ENCODE peak calls at places on chromosome 10, in four cellular contexts. C is GM12878, X is endodermal cell, Q is left ventricle myocardium inferior. O is an unnamed sample.

GRCh38 chr10:5951167-5951711 is 26.1 kb downstream of the IL15RA start:
- DNase-seq in C (no peak), X (peak), Q (peak), O (no peak)

GRCh38 chr10:129754211-129755050 is 209.6 kb downstream of the EBF3 start:
- DNase-seq in C (no peak), X (peak), Q (no peak), O (no peak)

GRCh38 chr10:23158370-23158769 is 33.7 kb upstream of the PTF1A start:
- DNase-seq in C (no peak), X (peak), Q (no peak), O (peak)

GRCh38 chr10:971613-972012 is 16.6 kb upstream of the GTPBP4 start:
- DNase-seq in C (no peak), X (peak), Q (no peak), O (no peak)

GRCh38 chr10:4003348-4003973 is 218.5 kb upstream of the KLF6 start:
- DNase-seq in C (peak), X (no peak), Q (no peak), O (no peak)

GRCh38 chr10:44743539-44743938 is 167.6 kb upstream of the TMEM72 start:
- DNase-seq in C (no peak), X (no peak), Q (no peak), O (no peak)

GRCh38 chr10:57692255-57692980 is 575.3 kb downstream of the IPMK start:
- DNase-seq in C (no peak), X (no peak), Q (no peak), O (no peak)

GRCh38 chr10:104518891-104519290 is 122.2 kb upstream of the SORCS3 start:
- DNase-seq in C (no peak), X (no peak), Q (no peak), O (no peak)

GRCh38 chr10:90592903-90593302 is 264.9 kb downstream of the HTR7 start:
- DNase-seq in C (peak), X (peak), Q (peak), O (peak)

GRCh38 chr10:47348138-47348651 is at the start of gene RBP3:
- DNase-seq in C (no peak), X (no peak), Q (no peak), O (no peak)

GRCh38 chr10:88232029-88232895 is 350.9 kb downstream of the RNLS start:
- DNase-seq in C (no peak), X (no peak), Q (peak), O (no peak)

GRCh38 chr10:14761372-14761771 is 13.3 kb downstream of the FAM107B start:
- DNase-seq in C (no peak), X (no peak), Q (no peak), O (no peak)

GRCh38 chr10:93550634-93551033 is 15.8 kb upstream of the FFAR4 start:
- DNase-seq in C (no peak), X (peak), Q (no peak), O (no peak)

GRCh38 chr10:43969506-43969905 is 320.8 kb upstream of the ZNF32 start:
- DNase-seq in C (no peak), X (peak), Q (no peak), O (no peak)

GRCh38 chr10:119469325-119469707 is 73.2 kb downstream of the RGS10 start:
- DNase-seq in C (no peak), X (no peak), Q (no peak), O (no peak)

GRCh38 chr10:14185501-14186045 is 145.2 kb downstream of the FRMD4A start:
- DNase-seq in C (peak), X (peak), Q (no peak), O (peak)

DNA sequence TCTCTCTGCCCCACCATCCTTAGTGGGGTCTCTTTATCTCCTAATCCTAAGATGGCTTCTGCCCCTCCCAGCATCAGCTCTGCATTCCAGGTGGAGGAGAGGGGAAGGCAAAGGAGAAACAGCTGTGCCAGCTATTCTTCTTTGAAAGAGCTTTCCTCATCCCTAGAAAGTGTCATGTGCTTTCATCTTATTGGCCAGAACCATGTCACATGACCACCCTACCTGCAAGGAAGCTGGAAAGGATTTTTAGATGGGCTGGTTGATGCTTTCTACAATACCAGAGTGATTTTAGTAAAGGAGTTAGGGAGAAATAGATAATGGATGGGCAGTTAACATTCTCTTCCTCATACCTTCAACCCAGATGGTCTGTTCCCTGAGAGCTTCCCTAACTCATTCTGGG is 141.1 kb downstream of the INSYN2A start:
- DNase-seq in C (no peak), X (no peak), Q (no peak), O (no peak)
- H3K4me3 ChIP-seq in C (no peak), X (no peak), Q (no peak), O (no peak)

GRCh38 chr10:133361227-133361626 is 3.4 kb upstream of the FUOM start:
- DNase-seq in C (no peak), X (no peak), Q (no peak), O (no peak)
- H3K4me3 ChIP-seq in C (peak), X (no peak), Q (no peak), O (no peak)

GRCh38 chr10:116133641-116134040 is 139.4 kb downstream of the GFRA1 start:
- DNase-seq in C (no peak), X (peak), Q (no peak), O (no peak)

GRCh38 chr10:116127296-116127695 is 145.7 kb downstream of the GFRA1 start:
- DNase-seq in C (no peak), X (no peak), Q (no peak), O (no peak)

GRCh38 chr10:116134316-116134715 is 138.7 kb downstream of the GFRA1 start:
- DNase-seq in C (no peak), X (no peak), Q (no peak), O (no peak)

GRCh38 chr10:116130006-116130405 is 143.0 kb downstream of the GFRA1 start:
- DNase-seq in C (no peak), X (no peak), Q (no peak), O (no peak)

DNA sequence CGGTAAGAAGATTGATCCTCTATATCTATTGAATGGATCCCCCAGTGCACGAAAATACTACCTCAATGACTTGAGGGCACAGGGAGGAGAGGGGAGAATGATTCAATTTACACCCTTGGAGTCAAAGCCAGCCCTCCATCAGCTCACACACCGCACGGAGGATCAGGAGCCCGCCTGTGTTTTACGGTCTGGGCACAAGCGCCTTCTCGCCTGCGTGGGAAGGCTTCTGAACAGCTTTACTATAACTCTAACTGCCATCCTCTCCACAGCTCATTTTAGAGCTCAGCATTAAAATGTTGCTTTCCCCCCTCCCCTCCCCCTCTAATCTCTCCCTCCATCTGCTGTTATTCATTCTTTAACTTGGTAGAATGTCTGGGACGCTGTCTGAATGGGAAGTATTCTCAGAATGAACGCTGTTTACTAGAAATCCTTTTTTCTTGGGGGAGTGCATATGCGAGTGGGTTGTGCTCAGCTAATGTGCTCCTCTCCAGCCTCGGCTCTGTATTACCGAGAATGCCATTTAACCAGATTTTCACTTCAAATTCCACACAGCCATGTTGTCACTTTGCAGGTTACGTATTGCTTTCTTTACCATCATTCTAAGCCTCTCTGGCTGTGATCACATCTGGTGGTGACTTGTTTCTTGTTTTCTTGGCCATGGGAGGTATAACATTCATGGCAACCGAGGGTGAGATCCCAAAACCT is 140.1 kb downstream of the GFRA1 start:
- DNase-seq in C (no peak), X (peak), Q (no peak), O (no peak)
- H3K4me3 ChIP-seq in C (no peak), X (no peak), Q (no peak), O (no peak)

GRCh38 chr10:11697718-11698527 is 44.3 kb upstream of the ECHDC3 start:
- DNase-seq in C (peak), X (no peak), Q (no peak), O (no peak)
- H3K4me3 ChIP-seq in C (no peak), X (no peak), Q (no peak), O (no peak)

GRCh38 chr10:27620425-27621397 is 116.6 kb downstream of the RAB18 start:
- DNase-seq in C (no peak), X (no peak), Q (peak), O (no peak)
- H3K4me3 ChIP-seq in C (no peak), X (no peak), Q (no peak), O (no peak)

DNA sequence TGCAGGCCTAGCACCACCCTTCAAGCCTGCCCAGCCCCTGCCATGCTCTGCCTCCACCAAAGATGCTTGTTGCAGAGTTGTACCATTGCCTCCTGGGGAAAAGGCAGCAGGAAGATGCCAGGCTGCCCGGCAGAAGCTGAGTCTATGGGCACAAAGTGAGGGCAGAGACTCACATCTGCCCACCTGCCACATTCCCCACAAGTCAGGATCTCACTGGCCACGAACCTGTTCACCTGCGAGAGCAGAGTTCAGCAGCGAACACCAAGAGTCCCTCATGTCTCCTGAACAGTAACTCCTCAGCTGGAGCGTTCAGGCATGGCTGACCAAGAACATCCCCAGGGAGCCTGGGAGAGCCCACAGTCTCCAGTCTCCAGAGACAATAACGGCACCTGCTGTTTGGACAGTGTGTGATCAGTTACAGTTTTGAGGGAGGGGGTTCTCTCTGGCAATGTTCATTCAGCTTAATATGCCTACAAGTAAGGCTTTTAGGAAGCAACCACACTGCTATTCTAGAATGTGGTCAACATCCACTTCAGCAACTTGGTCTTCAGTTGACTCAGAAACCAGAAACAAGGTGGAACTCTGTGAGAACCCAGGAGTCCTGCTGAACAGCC is 78.5 kb downstream of the GRID1 start:
- DNase-seq in C (no peak), X (peak), Q (no peak), O (no peak)
- H3K4me3 ChIP-seq in C (no peak), X (no peak), Q (no peak), O (no peak)

DNA sequence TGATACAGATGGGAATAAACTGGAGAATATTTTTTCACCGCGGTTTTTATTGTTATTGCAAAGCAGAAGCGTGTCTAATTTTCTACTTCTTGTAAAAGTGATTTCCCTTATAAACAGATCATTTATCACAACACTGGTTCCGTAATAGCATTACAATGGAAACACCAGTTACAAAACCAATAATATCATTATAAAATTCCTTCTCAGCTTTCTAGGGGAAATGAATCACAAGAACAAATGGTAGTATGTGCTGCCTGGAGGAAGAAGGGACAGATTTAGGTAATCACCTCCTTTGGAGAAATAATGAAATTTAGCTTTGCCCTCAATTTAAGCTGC is 2.4 kb upstream of the CCDC6 start:
- DNase-seq in C (no peak), X (no peak), Q (no peak), O (no peak)
- H3K4me3 ChIP-seq in C (peak), X (peak), Q (peak), O (no peak)

GRCh38 chr10:29691564-29692064 is 56.8 kb upstream of the SVIL start:
- DNase-seq in C (no peak), X (no peak), Q (no peak), O (peak)
- H3K4me3 ChIP-seq in C (no peak), X (no peak), Q (peak), O (no peak)

O was measured in H7.